ENCODE peak calls at places on chromosome 19, in five cellular contexts. W, K, U, T and C are unnamed samples.

GRCh38 chr19:41811036-41811435 is 14.6 kb downstream of the CEACAM3 start:
- DNase-seq in W (no peak), K (peak; percentile 45), U (no peak), T (no peak), C (no peak)

GRCh38 chr19:34269968-34270621 is 15.7 kb downstream of the GARRE1 start:
- DNase-seq in W (peak; percentile 49), K (peak; percentile 64), U (peak; percentile 90), T (no peak), C (peak; percentile 92)

GRCh38 chr19:23241433-23241832 is 8.8 kb downstream of the ZNF724 start:
- DNase-seq in W (peak; percentile 10), K (no peak), U (peak; percentile 4), T (no peak), C (no peak)

GRCh38 chr19:32824136-32824835 is 45.3 kb downstream of the SLC7A9 start:
- DNase-seq in W (no peak), K (no peak), U (no peak), T (peak; percentile 28), C (no peak)

GRCh38 chr19:1262687-1263123 is 6.4 kb upstream of the CIRBP start:
- DNase-seq in W (no peak), K (no peak), U (no peak), T (no peak), C (no peak)

GRCh38 chr19:40601061-40601973 is at the start of gene LTBP4:
- DNase-seq in W (peak; percentile 52), K (peak; percentile 84), U (peak; percentile 28), T (no peak), C (no peak)

GRCh38 chr19:13150919-13151604 is 851 bp downstream of the IER2 start:
- DNase-seq in W (no peak), K (no peak), U (no peak), T (no peak), C (no peak)

GRCh38 chr19:405138-405965 is 3.6 kb downstream of the C2CD4C start:
- DNase-seq in W (no peak), K (no peak), U (no peak), T (peak; percentile 5), C (no peak)

GRCh38 chr19:39613597-39613996 is 11.3 kb downstream of the LGALS13 start:
- DNase-seq in W (no peak), K (no peak), U (no peak), T (no peak), C (no peak)

GRCh38 chr19:10612515-10613119 is 12.7 kb upstream of the SLC44A2 start:
- DNase-seq in W (peak; percentile 19), K (peak; percentile 92), U (no peak), T (no peak), C (no peak)

GRCh38 chr19:19113040-19113541 is 25.2 kb downstream of the TMEM161A start:
- DNase-seq in W (peak; percentile 43), K (no peak), U (peak; percentile 50), T (peak; percentile 70), C (peak; percentile 40)

GRCh38 chr19:19111967-19112580 is 26.2 kb downstream of the TMEM161A start:
- DNase-seq in W (no peak), K (no peak), U (no peak), T (no peak), C (no peak)

GRCh38 chr19:19109601-19110000 is 28.7 kb downstream of the TMEM161A start:
- DNase-seq in W (peak; percentile 12), K (no peak), U (peak; percentile 25), T (no peak), C (peak; percentile 7)

GRCh38 chr19:19111138-19111835 is 27.0 kb downstream of the TMEM161A start:
- DNase-seq in W (no peak), K (no peak), U (no peak), T (no peak), C (no peak)

GRCh38 chr19:19110410-19111137 is 27.7 kb downstream of the TMEM161A start:
- DNase-seq in W (no peak), K (no peak), U (no peak), T (no peak), C (no peak)
- H3K4me3 ChIP-seq in W (no peak overlapping the region), K (no peak overlapping the region), U (no peak overlapping the region), T (no peak overlapping the region), C (no peak overlapping the region)

GRCh38 chr19:2269244-2270156 is 12.5 kb downstream of the PEAK3 start:
- DNase-seq in W (peak; percentile 96), K (peak; percentile 98), U (peak; percentile 98), T (peak; percentile 98), C (peak; percentile 97)
- TF ChIP-seq CTCF in W (no peak), K (no peak), U (no peak), T (peak; percentile 12), C (no peak)

GRCh38 chr19:4559569-4559968 is at the start of gene SEMA6B:
- DNase-seq in W (no peak), K (peak; percentile 65), U (peak; percentile 63), T (no peak), C (peak; percentile 69)
- H3K4me3 ChIP-seq in W (no peak within 1 kb of the TSS), K (peak within 1 kb of the TSS; percentile 58), U (no peak within 1 kb of the TSS), T (no peak within 1 kb of the TSS), C (peak within 1 kb of the TSS; percentile 49)

GRCh38 chr19:49422407-49423277 is 599 bp downstream of the PTH2 start:
- DNase-seq in W (peak; percentile 20), K (peak; percentile 57), U (peak; percentile 50), T (no peak), C (peak; percentile 26)
- TF ChIP-seq CTCF in W (no peak), K (peak; percentile 48), U (peak; percentile 32), T (no peak), C (peak; percentile 3)

GRCh38 chr19:49954092-49954825 is 6.7 kb downstream of the SIGLEC11 start:
- DNase-seq in W (peak; percentile 24), K (no peak), U (peak; percentile 14), T (no peak), C (peak; percentile 60)
- H3K4me3 ChIP-seq in W (no peak overlapping the region), K (no peak overlapping the region), U (no peak overlapping the region), T (peak overlapping the region; percentile 13), C (peak overlapping the region; percentile 21)

GRCh38 chr19:37719927-37720265 is 335 bp upstream of the ZNF607 start:
- DNase-seq in W (no peak), K (no peak), U (no peak), T (no peak), C (no peak)
- TF ChIP-seq CTCF in W (no peak), K (no peak), U (no peak), T (no peak), C (no peak)

DNA sequence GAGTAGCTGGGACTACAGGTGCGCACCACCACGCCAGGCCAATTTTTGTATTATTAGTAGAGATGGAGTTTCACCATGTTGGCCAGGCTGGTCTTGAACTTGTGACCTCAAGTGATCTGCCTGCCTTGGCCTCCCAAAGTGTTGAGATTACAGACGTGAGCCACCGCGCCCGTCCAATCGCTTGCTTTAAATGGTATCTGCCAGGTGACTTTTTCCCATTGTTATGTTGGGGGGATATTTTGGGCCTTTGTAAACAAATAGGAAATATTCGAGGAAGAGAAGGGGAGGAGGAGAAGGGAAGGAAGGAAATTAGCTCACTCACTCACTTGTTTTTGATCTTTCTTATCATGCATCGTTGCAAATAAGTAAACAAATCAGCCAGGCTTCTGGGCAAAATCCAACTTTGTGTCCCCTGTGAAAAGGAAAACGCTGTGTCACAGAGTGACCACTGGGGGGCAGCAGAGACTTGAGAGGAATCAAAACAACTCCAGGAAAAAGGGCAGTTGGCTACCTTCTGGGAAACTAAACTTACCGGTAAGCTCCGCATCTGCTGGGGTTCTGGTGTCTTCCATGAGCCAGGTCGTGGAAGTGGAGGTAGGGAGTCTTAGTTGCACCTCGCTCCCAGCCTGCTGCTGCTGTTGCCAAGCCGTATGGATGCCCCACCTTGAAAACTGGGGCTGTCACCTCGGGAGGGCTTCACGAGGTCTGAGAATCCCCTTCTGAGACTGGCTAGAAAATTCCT is 9.3 kb upstream of the RANBP3 start:
- DNase-seq in W (peak; percentile 81), K (peak; percentile 65), U (peak; percentile 85), T (peak; percentile 74), C (peak; percentile 89)
- H3K4me3 ChIP-seq in W (peak overlapping the region; percentile 23), K (peak overlapping the region; percentile 31), U (no peak overlapping the region), T (no peak overlapping the region), C (peak overlapping the region; percentile 23)

GRCh38 chr19:15479391-15480345 is at the start of gene PGLYRP2:
- DNase-seq in W (no peak), K (no peak), U (no peak), T (no peak), C (peak; percentile 14)
- TF ChIP-seq CTCF in W (no peak), K (no peak), U (no peak), T (no peak), C (no peak)

DNA sequence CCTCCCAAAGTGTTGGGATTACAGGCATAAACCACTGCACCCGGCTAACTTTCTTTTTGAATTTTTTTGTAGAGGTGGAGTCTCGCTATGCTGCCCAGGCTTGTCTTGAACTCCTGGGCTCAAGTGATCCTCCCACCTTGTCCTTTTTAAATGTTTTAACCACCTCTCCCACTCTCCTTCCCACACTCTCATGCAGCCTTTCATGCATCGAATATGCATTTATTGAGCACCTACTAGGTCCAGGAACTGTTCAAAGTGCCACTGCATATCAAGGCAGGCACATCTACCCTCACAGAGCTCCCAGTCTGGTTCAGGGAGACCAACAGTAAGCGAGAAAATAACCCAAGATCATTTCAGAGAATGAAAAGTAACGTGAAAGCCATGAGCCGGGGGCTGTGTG is 1.2 kb downstream of the TICAM1 start:
- DNase-seq in W (no peak), K (no peak), U (no peak), T (no peak), C (no peak)
- H3K4me3 ChIP-seq in W (peak overlapping the region; percentile 92), K (peak overlapping the region; percentile 99), U (peak overlapping the region; percentile 83), T (no peak overlapping the region), C (peak overlapping the region; percentile 85)